ENCODE peak calls at places on chromosomes 11 and 22, in eight cellular contexts. Z, R, T, V, Q, M, K and N are unnamed samples.

GRCh38 chr11:14902650-14903350 is 10.8 kb upstream of the CYP2R1 start:
- DNase-seq in V (no peak), R (no peak), Q (no peak), M (no peak), K (no peak), T (no peak), Z (no peak), N (peak; percentile 24)

GRCh38 chr11:114563077-114563476 is 3.4 kb upstream of the NXPE1 start:
- DNase-seq in R (no peak), Q (no peak), V (no peak), T (no peak), K (no peak), M (no peak), Z (no peak), N (peak; percentile 3)

GRCh38 chr11:80593981-80594380 is 1153.2 kb upstream of the TENM4 start:
- DNase-seq in T (peak; percentile 4), K (no peak), V (no peak), Z (no peak), R (no peak), M (no peak), Q (peak; percentile 37), N (no peak)

GRCh38 chr11:117734596-117734995 is 62.4 kb downstream of the DSCAML1 start:
- DNase-seq in Z (no peak), K (no peak), Q (no peak), V (no peak), R (no peak), M (no peak), T (no peak), N (no peak)

GRCh38 chr22:39289445-39290247 is 29.8 kb downstream of the RPL3 start:
- DNase-seq in Z (no peak), K (no peak), T (no peak), V (no peak), R (no peak), M (no peak), Q (no peak), N (no peak)

GRCh38 chr11:110856993-110857812 is 145.0 kb upstream of the ARHGAP20 start:
- DNase-seq in T (no peak), V (no peak), Z (no peak), R (peak; percentile 37), Q (no peak), M (no peak), K (no peak), N (peak; percentile 59)

GRCh38 chr22:46737976-46738641 is at the start of gene CERK:
- DNase-seq in T (no peak), Q (peak; percentile 87), R (peak; percentile 71), Z (peak; percentile 69), V (peak; percentile 92), K (peak; percentile 90), M (peak; percentile 80), N (peak; percentile 92)

GRCh38 chr11:128786507-128786906 is 80.6 kb downstream of the KCNJ1 start:
- DNase-seq in V (no peak), K (no peak), T (no peak), R (no peak), Z (no peak), M (no peak), Q (no peak), N (no peak)

GRCh38 chr11:763073-763463 is 14.2 kb downstream of the GATD1 start:
- DNase-seq in R (no peak), M (no peak), Q (peak; percentile 72), T (no peak), Z (no peak), V (no peak), K (no peak), N (no peak)

GRCh38 chr11:121291319-121291718 is 1.3 kb upstream of the SC5D start:
- DNase-seq in V (no peak), Z (no peak), R (no peak), Q (no peak), K (no peak), M (no peak), T (no peak), N (no peak)

GRCh38 chr22:21702700-21703683 is 32.6 kb downstream of the YPEL1 start:
- DNase-seq in T (no peak), R (no peak), Z (no peak), M (no peak), V (no peak), K (no peak), Q (no peak), N (no peak)

GRCh38 chr11:94379619-94380018 is 21.6 kb downstream of the GPR83 start:
- DNase-seq in Z (no peak), T (no peak), V (no peak), Q (no peak), K (no peak), R (no peak), M (no peak), N (no peak)

GRCh38 chr11:61764606-61765260 is 12.3 kb downstream of the MYRF start:
- DNase-seq in Q (no peak), T (no peak), K (peak; percentile 58), Z (no peak), R (no peak), M (peak; percentile 76), V (no peak), N (no peak)

GRCh38 chr11:66219846-66220565 is 48.4 kb upstream of the RAB1B start:
- DNase-seq in M (no peak), R (no peak), Z (no peak), K (no peak), Q (no peak), T (no peak), V (peak; percentile 47), N (no peak)

GRCh38 chr11:73177380-73178091 is 35.4 kb upstream of the FCHSD2 start:
- DNase-seq in R (no peak), T (no peak), Z (no peak), M (peak; percentile 29), V (peak; percentile 91), Q (no peak), K (no peak), N (no peak)

GRCh38 chr22:40263191-40263590 is 83.1 kb upstream of the ADSL start:
- DNase-seq in Z (no peak), Q (no peak), V (no peak), K (no peak), R (no peak), T (no peak), M (no peak), N (no peak)

GRCh38 chr11:65887723-65888162 is 528 bp downstream of the FIBP start:
- DNase-seq in V (no peak), R (no peak), Z (no peak), T (no peak), M (no peak), Q (no peak), K (no peak), N (no peak)

GRCh38 chr11:23113887-23114216 is 253.6 kb upstream of the CCDC179 start:
- DNase-seq in K (no peak), V (no peak), Z (no peak), Q (no peak), R (no peak), T (no peak), M (no peak), N (no peak)

GRCh38 chr11:67022341-67022933 is 497 bp upstream of the SYT12 start:
- DNase-seq in M (peak; percentile 42), Q (peak; percentile 63), T (peak; percentile 63), Z (no peak), R (no peak), K (no peak), V (peak; percentile 90), N (peak; percentile 20)

GRCh38 chr11:123307276-123307675 is 112.2 kb upstream of the CLMP start:
- DNase-seq in V (no peak), Z (no peak), T (no peak), M (no peak), K (no peak), R (no peak), Q (no peak), N (no peak)
- H3K4me3 ChIP-seq in V (no peak overlapping the region), Z (no peak overlapping the region), T (no peak overlapping the region), M (no peak overlapping the region), K (no peak overlapping the region), R (no peak overlapping the region), Q (no peak overlapping the region), N (no peak overlapping the region)

GRCh38 chr11:57320719-57321387 is 3.9 kb downstream of the TNKS1BP1 start:
- DNase-seq in Z (no peak), V (no peak), T (no peak), K (no peak), M (no peak), Q (peak; percentile 50), R (no peak), N (no peak)
- H3K4me3 ChIP-seq in Z (no peak overlapping the region), V (no peak overlapping the region), T (no peak overlapping the region), K (no peak overlapping the region), M (peak overlapping the region; percentile 37), Q (no peak overlapping the region), R (no peak overlapping the region), N (peak overlapping the region; percentile 98)

GRCh38 chr11:47330002-47330911 is 22.2 kb downstream of the MYBPC3 start:
- DNase-seq in R (no peak), Z (no peak), T (no peak), V (peak; percentile 60), M (no peak), Q (no peak), K (no peak), N (peak; percentile 47)
- H3K4me3 ChIP-seq in R (no peak overlapping the region), Z (no peak overlapping the region), T (no peak overlapping the region), V (no peak overlapping the region), M (no peak overlapping the region), Q (no peak overlapping the region), K (no peak overlapping the region), N (no peak overlapping the region)

GRCh38 chr11:76797341-76798201 is 14.4 kb downstream of the TSKU start:
- DNase-seq in R (no peak), T (no peak), Q (no peak), Z (no peak), M (peak; percentile 13), K (no peak), V (no peak), N (no peak)

GRCh38 chr11:76798202-76798581 is 15.0 kb downstream of the TSKU start:
- DNase-seq in Z (no peak), T (no peak), K (no peak), V (no peak), M (no peak), R (no peak), Q (no peak), N (no peak)

GRCh38 chr11:76799061-76799804 is 16.1 kb downstream of the TSKU start:
- DNase-seq in M (peak; percentile 92), Z (peak; percentile 69), K (peak; percentile 88), V (peak; percentile 96), T (no peak), R (peak; percentile 71), Q (peak; percentile 88), N (peak; percentile 91)

GRCh38 chr11:76800466-76801200 is 17.5 kb downstream of the TSKU start:
- DNase-seq in Z (no peak), K (no peak), Q (no peak), M (peak; percentile 8), T (no peak), R (no peak), V (no peak), N (no peak)

GRCh38 chr11:76798656-76799055 is 15.5 kb downstream of the TSKU start:
- DNase-seq in T (no peak), M (no peak), R (no peak), K (no peak), Q (no peak), Z (no peak), V (no peak), N (no peak)
- H3K4me3 ChIP-seq in T (no peak overlapping the region), M (peak overlapping the region; percentile 14), R (no peak overlapping the region), K (no peak overlapping the region), Q (no peak overlapping the region), Z (peak overlapping the region; percentile 51), V (no peak overlapping the region), N (peak overlapping the region; percentile 17)

GRCh38 chr22:44386386-44387035 is 73.8 kb upstream of the SHISAL1 start:
- DNase-seq in K (no peak), M (no peak), V (peak; percentile 46), R (no peak), T (no peak), Z (no peak), Q (no peak), N (no peak)
- H3K4me3 ChIP-seq in K (no peak overlapping the region), M (no peak overlapping the region), V (no peak overlapping the region), R (no peak overlapping the region), T (no peak overlapping the region), Z (no peak overlapping the region), Q (no peak overlapping the region), N (no peak overlapping the region)